ENCODE peak calls at places on chromosomes 2 and 18, in ten cellular contexts. One of them, this sample, is unnamed.

GRCh38 chr2:181682795-181683517 is 2.6 kb upstream of the NEUROD1 start:
- DNase-seq in tibial nerve: no peak
- DNase-seq in transverse colon: no peak
- DNase-seq in body of pancreas: no peak
- DNase-seq in adrenal gland: no peak
- DNase-seq in IMR-90: no peak
- DNase-seq in HCT116: no peak
- DNase-seq in thyroid gland: no peak
- DNase-seq in HepG2: no peak
- DNase-seq in Peyer's patch: no peak
- DNase-seq in this sample: no peak

GRCh38 chr18:49008156-49008555 is 57.4 kb upstream of the SMAD7 start:
- DNase-seq in tibial nerve: no peak
- DNase-seq in transverse colon: no peak
- DNase-seq in body of pancreas: no peak
- DNase-seq in adrenal gland: no peak
- DNase-seq in IMR-90: no peak
- DNase-seq in HCT116: no peak
- DNase-seq in thyroid gland: no peak
- DNase-seq in HepG2: no peak
- DNase-seq in Peyer's patch: no peak
- DNase-seq in this sample: no peak

GRCh38 chr2:207397917-207398655 is 131.7 kb upstream of the CREB1 start:
- DNase-seq in tibial nerve: no peak
- DNase-seq in transverse colon: no peak
- DNase-seq in body of pancreas: no peak
- DNase-seq in adrenal gland: no peak
- DNase-seq in IMR-90: no peak
- DNase-seq in HCT116: no peak
- DNase-seq in thyroid gland: no peak
- DNase-seq in HepG2: no peak
- DNase-seq in Peyer's patch: no peak
- DNase-seq in this sample: no peak

GRCh38 chr18:49588171-49588570 is 26.3 kb downstream of the LIPG start:
- DNase-seq in tibial nerve: no peak
- DNase-seq in transverse colon: no peak
- DNase-seq in body of pancreas: no peak
- DNase-seq in adrenal gland: no peak
- DNase-seq in IMR-90: no peak
- DNase-seq in HCT116: no peak
- DNase-seq in thyroid gland: peak; percentile 71
- DNase-seq in HepG2: no peak
- DNase-seq in Peyer's patch: no peak
- DNase-seq in this sample: no peak

GRCh38 chr2:149094217-149095015 is 55.9 kb downstream of the LYPD6B start:
- DNase-seq in tibial nerve: no peak
- DNase-seq in transverse colon: no peak
- DNase-seq in body of pancreas: no peak
- DNase-seq in adrenal gland: no peak
- DNase-seq in IMR-90: no peak
- DNase-seq in HCT116: no peak
- DNase-seq in thyroid gland: no peak
- DNase-seq in HepG2: no peak
- DNase-seq in Peyer's patch: no peak
- DNase-seq in this sample: no peak

GRCh38 chr2:41966431-41966893 is 81.4 kb upstream of the PKDCC start:
- DNase-seq in tibial nerve: peak; percentile 86
- DNase-seq in transverse colon: peak; percentile 73
- DNase-seq in body of pancreas: peak; percentile 87
- DNase-seq in adrenal gland: peak; percentile 66
- DNase-seq in IMR-90: peak; percentile 96
- DNase-seq in HCT116: no peak
- DNase-seq in thyroid gland: peak; percentile 78
- DNase-seq in HepG2: peak; percentile 58
- DNase-seq in Peyer's patch: peak; percentile 29
- DNase-seq in this sample: peak; percentile 82

GRCh38 chr2:209917154-209917771 is 85.2 kb upstream of the RPE start:
- DNase-seq in tibial nerve: no peak
- DNase-seq in transverse colon: no peak
- DNase-seq in body of pancreas: no peak
- DNase-seq in adrenal gland: no peak
- DNase-seq in IMR-90: no peak
- DNase-seq in HCT116: no peak
- DNase-seq in thyroid gland: no peak
- DNase-seq in HepG2: no peak
- DNase-seq in Peyer's patch: no peak
- DNase-seq in this sample: no peak

GRCh38 chr2:96555146-96555610 is 18.6 kb downstream of the ARID5A start:
- DNase-seq in tibial nerve: no peak
- DNase-seq in transverse colon: no peak
- DNase-seq in body of pancreas: no peak
- DNase-seq in adrenal gland: no peak
- DNase-seq in IMR-90: no peak
- DNase-seq in HCT116: no peak
- DNase-seq in thyroid gland: no peak
- DNase-seq in HepG2: no peak
- DNase-seq in Peyer's patch: no peak
- DNase-seq in this sample: peak; percentile 84

GRCh38 chr2:86492057-86492456 is 50.9 kb downstream of the KDM3A start:
- DNase-seq in tibial nerve: no peak
- DNase-seq in transverse colon: no peak
- DNase-seq in body of pancreas: peak; percentile 19
- DNase-seq in adrenal gland: no peak
- DNase-seq in IMR-90: no peak
- DNase-seq in HCT116: no peak
- DNase-seq in thyroid gland: no peak
- DNase-seq in HepG2: peak; percentile 54
- DNase-seq in Peyer's patch: no peak
- DNase-seq in this sample: no peak

GRCh38 chr2:160332318-160332717 is 132.2 kb upstream of the ITGB6 start:
- DNase-seq in tibial nerve: no peak
- DNase-seq in transverse colon: no peak
- DNase-seq in body of pancreas: peak; percentile 35
- DNase-seq in adrenal gland: peak; percentile 39
- DNase-seq in IMR-90: peak; percentile 65
- DNase-seq in HCT116: no peak
- DNase-seq in thyroid gland: no peak
- DNase-seq in HepG2: no peak
- DNase-seq in Peyer's patch: peak; percentile 20
- DNase-seq in this sample: no peak

GRCh38 chr2:98634406-98635092 is 26.2 kb downstream of the UNC50 start:
- DNase-seq in tibial nerve: no peak
- DNase-seq in transverse colon: no peak
- DNase-seq in body of pancreas: no peak
- DNase-seq in adrenal gland: no peak
- DNase-seq in IMR-90: no peak
- DNase-seq in HCT116: peak; percentile 7
- DNase-seq in thyroid gland: no peak
- DNase-seq in HepG2: peak; percentile 14
- DNase-seq in Peyer's patch: no peak
- DNase-seq in this sample: no peak

GRCh38 chr2:29218550-29219125 is 103.4 kb downstream of the CLIP4 start:
- DNase-seq in tibial nerve: no peak
- DNase-seq in transverse colon: no peak
- DNase-seq in body of pancreas: no peak
- DNase-seq in adrenal gland: no peak
- DNase-seq in IMR-90: no peak
- DNase-seq in HCT116: no peak
- DNase-seq in thyroid gland: no peak
- DNase-seq in HepG2: no peak
- DNase-seq in Peyer's patch: no peak
- DNase-seq in this sample: no peak

GRCh38 chr2:222982010-222982908 is 69.7 kb upstream of the KCNE4 start:
- DNase-seq in tibial nerve: peak; percentile 57
- DNase-seq in transverse colon: peak; percentile 18
- DNase-seq in body of pancreas: peak; percentile 88
- DNase-seq in adrenal gland: peak; percentile 62
- DNase-seq in IMR-90: peak; percentile 89
- DNase-seq in HCT116: peak; percentile 65
- DNase-seq in thyroid gland: peak; percentile 83
- DNase-seq in HepG2: peak; percentile 52
- DNase-seq in Peyer's patch: no peak
- DNase-seq in this sample: no peak

GRCh38 chr18:3060667-3061580 is 48.0 kb upstream of the LPIN2 start:
- DNase-seq in tibial nerve: no peak
- DNase-seq in transverse colon: no peak
- DNase-seq in body of pancreas: no peak
- DNase-seq in adrenal gland: peak; percentile 45
- DNase-seq in IMR-90: no peak
- DNase-seq in HCT116: no peak
- DNase-seq in thyroid gland: no peak
- DNase-seq in HepG2: peak; percentile 95
- DNase-seq in Peyer's patch: peak; percentile 57
- DNase-seq in this sample: no peak

GRCh38 chr18:37668971-37669747 is 103.6 kb upstream of the CELF4 start:
- DNase-seq in tibial nerve: no peak
- DNase-seq in transverse colon: no peak
- DNase-seq in body of pancreas: no peak
- DNase-seq in adrenal gland: no peak
- DNase-seq in IMR-90: no peak
- DNase-seq in HCT116: no peak
- DNase-seq in thyroid gland: no peak
- DNase-seq in HepG2: no peak
- DNase-seq in Peyer's patch: no peak
- DNase-seq in this sample: no peak

GRCh38 chr2:200223385-200223784 is 83.1 kb upstream of the SPATS2L start:
- DNase-seq in tibial nerve: no peak
- DNase-seq in transverse colon: no peak
- DNase-seq in body of pancreas: peak; percentile 35
- DNase-seq in adrenal gland: no peak
- DNase-seq in IMR-90: peak; percentile 28
- DNase-seq in HCT116: no peak
- DNase-seq in thyroid gland: no peak
- DNase-seq in HepG2: no peak
- DNase-seq in Peyer's patch: no peak
- DNase-seq in this sample: no peak

GRCh38 chr2:231464576-231465540 is 574 bp upstream of the NCL start:
- DNase-seq in tibial nerve: peak; percentile 98
- DNase-seq in transverse colon: peak; percentile 38
- DNase-seq in body of pancreas: peak; percentile 98
- DNase-seq in adrenal gland: peak; percentile 99
- DNase-seq in IMR-90: no peak
- DNase-seq in HCT116: peak; percentile 92
- DNase-seq in thyroid gland: peak; percentile 98
- DNase-seq in HepG2: peak; percentile 30
- DNase-seq in Peyer's patch: peak; percentile 99
- DNase-seq in this sample: peak; percentile 100

GRCh38 chr2:43082111-43082877 is 144.1 kb downstream of the ZFP36L2 start:
- DNase-seq in tibial nerve: peak; percentile 51
- DNase-seq in transverse colon: no peak
- DNase-seq in body of pancreas: peak; percentile 51
- DNase-seq in adrenal gland: no peak
- DNase-seq in IMR-90: peak; percentile 79
- DNase-seq in HCT116: no peak
- DNase-seq in thyroid gland: no peak
- DNase-seq in HepG2: no peak
- DNase-seq in Peyer's patch: no peak
- DNase-seq in this sample: no peak

GRCh38 chr2:43083278-43083677 is 143.1 kb downstream of the ZFP36L2 start:
- DNase-seq in tibial nerve: no peak
- DNase-seq in transverse colon: no peak
- DNase-seq in body of pancreas: peak; percentile 12
- DNase-seq in adrenal gland: no peak
- DNase-seq in IMR-90: no peak
- DNase-seq in HCT116: no peak
- DNase-seq in thyroid gland: peak; percentile 77
- DNase-seq in HepG2: no peak
- DNase-seq in Peyer's patch: no peak
- DNase-seq in this sample: peak; percentile 87

GRCh38 chr2:43084699-43085091 is 141.7 kb downstream of the ZFP36L2 start:
- DNase-seq in tibial nerve: peak; percentile 67
- DNase-seq in transverse colon: no peak
- DNase-seq in body of pancreas: peak; percentile 56
- DNase-seq in adrenal gland: no peak
- DNase-seq in IMR-90: peak; percentile 73
- DNase-seq in HCT116: no peak
- DNase-seq in thyroid gland: peak; percentile 57
- DNase-seq in HepG2: no peak
- DNase-seq in Peyer's patch: no peak
- DNase-seq in this sample: no peak

GRCh38 chr2:43082878-43083261 is 143.5 kb downstream of the ZFP36L2 start:
- DNase-seq in tibial nerve: no peak
- DNase-seq in transverse colon: no peak
- DNase-seq in body of pancreas: no peak
- DNase-seq in adrenal gland: no peak
- DNase-seq in IMR-90: no peak
- DNase-seq in HCT116: no peak
- DNase-seq in thyroid gland: no peak
- DNase-seq in HepG2: no peak
- DNase-seq in Peyer's patch: no peak
- DNase-seq in this sample: no peak

GRCh38 chr2:43083710-43084698 is 142.4 kb downstream of the ZFP36L2 start:
- DNase-seq in tibial nerve: no peak
- DNase-seq in transverse colon: no peak
- DNase-seq in body of pancreas: peak; percentile 58
- DNase-seq in adrenal gland: peak; percentile 72
- DNase-seq in IMR-90: peak; percentile 55
- DNase-seq in HCT116: no peak
- DNase-seq in thyroid gland: no peak
- DNase-seq in HepG2: no peak
- DNase-seq in Peyer's patch: no peak
- DNase-seq in this sample: no peak
- H3K4me3 ChIP-seq in tibial nerve: no peak overlapping the region
- H3K4me3 ChIP-seq in transverse colon: no peak overlapping the region
- H3K4me3 ChIP-seq in body of pancreas: no peak overlapping the region
- H3K4me3 ChIP-seq in adrenal gland: no peak overlapping the region
- H3K4me3 ChIP-seq in IMR-90: no peak overlapping the region
- H3K4me3 ChIP-seq in HCT116: no peak overlapping the region
- H3K4me3 ChIP-seq in thyroid gland: no peak overlapping the region
- H3K4me3 ChIP-seq in HepG2: no peak overlapping the region
- H3K4me3 ChIP-seq in Peyer's patch: no peak overlapping the region
- H3K4me3 ChIP-seq in this sample: no peak overlapping the region

GRCh38 chr2:178478442-178479274 is at the start of gene FKBP7:
- DNase-seq in tibial nerve: peak; percentile 85
- DNase-seq in transverse colon: peak; percentile 91
- DNase-seq in body of pancreas: peak; percentile 83
- DNase-seq in adrenal gland: peak; percentile 87
- DNase-seq in IMR-90: peak; percentile 77
- DNase-seq in HCT116: peak; percentile 60
- DNase-seq in thyroid gland: peak; percentile 82
- DNase-seq in HepG2: peak; percentile 82
- DNase-seq in Peyer's patch: peak; percentile 89
- DNase-seq in this sample: peak; percentile 97
- TF ChIP-seq POLR2A in tibial nerve: peak; percentile 97
- TF ChIP-seq POLR2A in transverse colon: peak; percentile 73
- TF ChIP-seq POLR2A in body of pancreas: peak; percentile 53
- TF ChIP-seq POLR2A in adrenal gland: peak; percentile 36
- TF ChIP-seq POLR2A in IMR-90: peak; percentile 84
- TF ChIP-seq POLR2A in HCT116: peak; percentile 60
- TF ChIP-seq POLR2A in thyroid gland: peak; percentile 36
- TF ChIP-seq POLR2A in HepG2: peak; percentile 87
- TF ChIP-seq POLR2A in Peyer's patch: no peak
- TF ChIP-seq POLR2A in this sample: no peak

GRCh38 chr18:46646468-46646867 is 10.6 kb downstream of the LOXHD1 start:
- DNase-seq in tibial nerve: no peak
- DNase-seq in transverse colon: no peak
- DNase-seq in body of pancreas: no peak
- DNase-seq in adrenal gland: no peak
- DNase-seq in IMR-90: no peak
- DNase-seq in HCT116: no peak
- DNase-seq in thyroid gland: no peak
- DNase-seq in HepG2: no peak
- DNase-seq in Peyer's patch: no peak
- DNase-seq in this sample: no peak
- TF ChIP-seq CTCF in tibial nerve: no peak
- TF ChIP-seq CTCF in transverse colon: no peak
- TF ChIP-seq CTCF in body of pancreas: no peak
- TF ChIP-seq CTCF in adrenal gland: no peak
- TF ChIP-seq CTCF in IMR-90: no peak
- TF ChIP-seq CTCF in HCT116: no peak
- TF ChIP-seq CTCF in thyroid gland: no peak
- TF ChIP-seq CTCF in HepG2: no peak
- TF ChIP-seq CTCF in Peyer's patch: no peak
- TF ChIP-seq CTCF in this sample: no peak

GRCh38 chr2:74201596-74201995 is 3.2 kb downstream of the MTHFD2 start:
- DNase-seq in tibial nerve: peak; percentile 19
- DNase-seq in transverse colon: no peak
- DNase-seq in body of pancreas: no peak
- DNase-seq in adrenal gland: no peak
- DNase-seq in IMR-90: peak; percentile 66
- DNase-seq in HCT116: no peak
- DNase-seq in thyroid gland: no peak
- DNase-seq in HepG2: no peak
- DNase-seq in Peyer's patch: no peak
- DNase-seq in this sample: no peak
- H3K4me3 ChIP-seq in tibial nerve: no peak overlapping the region
- H3K4me3 ChIP-seq in transverse colon: no peak overlapping the region
- H3K4me3 ChIP-seq in body of pancreas: no peak overlapping the region
- H3K4me3 ChIP-seq in adrenal gland: no peak overlapping the region
- H3K4me3 ChIP-seq in IMR-90: no peak overlapping the region
- H3K4me3 ChIP-seq in HCT116: no peak overlapping the region
- H3K4me3 ChIP-seq in thyroid gland: no peak overlapping the region
- H3K4me3 ChIP-seq in HepG2: no peak overlapping the region
- H3K4me3 ChIP-seq in Peyer's patch: no peak overlapping the region
- H3K4me3 ChIP-seq in this sample: no peak overlapping the region

This sample was measured in lower leg skin.